ENCODE peak calls at places on chromosomes 5 and 9, in six cellular contexts. I, O, X, W, G and U are unnamed samples.

GRCh38 chr9:96486351-96487029 is 36.5 kb downstream of the HABP4 start:
- DNase-seq in I (peak; percentile 93), O (peak; percentile 45), X (peak; percentile 81), W (no peak), G (no peak), U (no peak)

GRCh38 chr5:36367524-36367923 is 65.8 kb upstream of the RANBP3L start:
- DNase-seq in I (peak; percentile 61), O (no peak), X (peak; percentile 50), W (no peak), G (no peak), U (no peak)

GRCh38 chr5:154481584-154482381 is 3.8 kb upstream of the HAND1 start:
- DNase-seq in I (no peak), O (no peak), X (no peak), W (no peak), G (no peak), U (no peak)

GRCh38 chr5:41161271-41161670 is 52.1 kb downstream of the C6 start:
- DNase-seq in I (peak; percentile 51), O (peak; percentile 41), X (no peak), W (no peak), G (no peak), U (no peak)

GRCh38 chr9:110016340-110016739 is 191.6 kb downstream of the C9orf152 start:
- DNase-seq in I (peak; percentile 45), O (peak; percentile 41), X (peak; percentile 57), W (no peak), G (no peak), U (no peak)

GRCh38 chr5:101935086-101935485 is 361.0 kb downstream of the SLCO4C1 start:
- DNase-seq in I (no peak), O (no peak), X (no peak), W (no peak), G (no peak), U (no peak)

GRCh38 chr9:74824654-74825053 is 63.1 kb downstream of the TRPM6 start:
- DNase-seq in I (peak; percentile 51), O (no peak), X (peak; percentile 88), W (no peak), G (no peak), U (no peak)

GRCh38 chr5:175351126-175351525 is 92.9 kb downstream of the DRD1 start:
- DNase-seq in I (no peak), O (no peak), X (no peak), W (no peak), G (no peak), U (no peak)

GRCh38 chr9:105452185-105452584 is 4.4 kb downstream of the FSD1L start:
- DNase-seq in I (no peak), O (no peak), X (no peak), W (no peak), G (no peak), U (no peak)

GRCh38 chr5:53726121-53726520 is 165.7 kb downstream of the NDUFS4 start:
- DNase-seq in I (no peak), O (no peak), X (no peak), W (no peak), G (no peak), U (no peak)

GRCh38 chr9:26034776-26035175 is 356.5 kb upstream of the TUSC1 start:
- DNase-seq in I (peak; percentile 17), O (no peak), X (peak; percentile 2), W (no peak), G (no peak), U (no peak)

GRCh38 chr5:135511858-135512257 is 23.9 kb downstream of the NEUROG1 start:
- DNase-seq in I (no peak), O (no peak), X (no peak), W (no peak), G (no peak), U (no peak)

GRCh38 chr5:82018462-82018861 is 46.6 kb downstream of the ATG10 start:
- DNase-seq in I (peak; percentile 15), O (no peak), X (peak; percentile 28), W (no peak), G (peak; percentile 31), U (no peak)

GRCh38 chr5:89458330-89458656 is 575.3 kb upstream of the MEF2C start:
- DNase-seq in I (no peak), O (no peak), X (no peak), W (no peak), G (no peak), U (no peak)

GRCh38 chr5:177575488-177575887 is 16.5 kb upstream of the TMED9 start:
- DNase-seq in I (no peak), O (no peak), X (no peak), W (no peak), G (no peak), U (no peak)

GRCh38 chr5:74581988-74582365 is 58.6 kb downstream of the ENC1 start:
- DNase-seq in I (no peak), O (no peak), X (no peak), W (no peak), G (no peak), U (no peak)

GRCh38 chr5:135662683-135663082 is 83.9 kb upstream of the CXCL14 start:
- DNase-seq in I (no peak), O (no peak), X (no peak), W (no peak), G (peak; percentile 9), U (no peak)

GRCh38 chr9:106717686-106718085 is 145.3 kb upstream of the ZNF462 start:
- DNase-seq in I (peak; percentile 77), O (peak; percentile 41), X (peak; percentile 81), W (no peak), G (no peak), U (no peak)

GRCh38 chr9:36924071-36924470 is 110.0 kb downstream of the PAX5 start:
- DNase-seq in I (peak; percentile 68), O (peak; percentile 15), X (peak; percentile 58), W (no peak), G (no peak), U (no peak)

GRCh38 chr5:9820696-9821449 is 190.7 kb upstream of the TAS2R1 start:
- DNase-seq in I (peak; percentile 37), O (no peak), X (peak; percentile 29), W (no peak), G (no peak), U (no peak)

GRCh38 chr5:78653969-78654368 is 5.4 kb upstream of the LHFPL2 start:
- DNase-seq in I (no peak), O (no peak), X (no peak), W (no peak), G (no peak), U (no peak)

GRCh38 chr9:23731373-23731772 is 94.7 kb downstream of the ELAVL2 start:
- DNase-seq in I (no peak), O (no peak), X (no peak), W (no peak), G (no peak), U (no peak)

GRCh38 chr9:89038354-89039091 is 47.3 kb downstream of the S1PR3 start:
- DNase-seq in I (peak; percentile 86), O (peak; percentile 85), X (peak; percentile 96), W (no peak), G (no peak), U (no peak)

GRCh38 chr5:33491941-33492340 is 51.2 kb downstream of the TARS1 start:
- DNase-seq in I (peak; percentile 30), O (peak; percentile 4), X (no peak), W (no peak), G (no peak), U (no peak)

DNA sequence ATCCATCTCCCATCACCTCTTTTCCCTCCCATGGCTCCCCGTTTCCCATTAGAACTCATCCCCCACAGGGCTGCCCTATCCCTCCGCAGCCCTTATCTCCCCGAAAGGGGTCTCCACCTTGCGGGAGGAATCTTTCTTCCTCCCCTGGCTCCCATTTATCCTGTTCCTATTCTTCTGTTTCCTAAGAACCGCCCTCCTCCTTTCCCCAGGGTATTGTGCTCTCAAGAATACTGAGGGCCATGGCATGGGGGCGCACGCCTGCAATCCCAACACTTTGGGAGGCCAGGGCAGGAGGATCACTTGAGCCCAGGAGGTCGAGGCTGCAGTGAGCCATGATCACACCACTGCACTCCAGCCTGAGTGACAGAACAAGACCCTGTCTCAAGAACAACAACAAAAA is 665 bp downstream of the CD72 start:
- DNase-seq in I (no peak), O (no peak), X (no peak), W (no peak), G (no peak), U (no peak)
- H3K4me3 ChIP-seq in I (peak overlapping the region; percentile 71), O (no peak overlapping the region), X (no peak overlapping the region), W (peak overlapping the region; percentile 44), G (peak overlapping the region; percentile 46), U (peak overlapping the region; percentile 43)

GRCh38 chr5:119285070-119285916 is 70.5 kb upstream of the TNFAIP8 start:
- DNase-seq in I (no peak), O (no peak), X (peak; percentile 44), W (no peak), G (no peak), U (no peak)

GRCh38 chr5:119288364-119289047 is 67.3 kb upstream of the TNFAIP8 start:
- DNase-seq in I (peak; percentile 76), O (no peak), X (no peak), W (no peak), G (no peak), U (no peak)

GRCh38 chr5:119289413-119289812 is 66.4 kb upstream of the TNFAIP8 start:
- DNase-seq in I (no peak), O (no peak), X (no peak), W (no peak), G (no peak), U (no peak)

GRCh38 chr5:119287547-119288073 is 68.2 kb upstream of the TNFAIP8 start:
- DNase-seq in I (peak; percentile 27), O (no peak), X (no peak), W (peak; percentile 60), G (no peak), U (peak; percentile 61)

GRCh38 chr5:119286516-119287488 is 69.0 kb upstream of the TNFAIP8 start:
- DNase-seq in I (no peak), O (no peak), X (no peak), W (no peak), G (no peak), U (no peak)
- H3K4me3 ChIP-seq in I (no peak overlapping the region), O (no peak overlapping the region), X (no peak overlapping the region), W (peak overlapping the region; percentile 14), G (no peak overlapping the region), U (peak overlapping the region; percentile 4)

DNA sequence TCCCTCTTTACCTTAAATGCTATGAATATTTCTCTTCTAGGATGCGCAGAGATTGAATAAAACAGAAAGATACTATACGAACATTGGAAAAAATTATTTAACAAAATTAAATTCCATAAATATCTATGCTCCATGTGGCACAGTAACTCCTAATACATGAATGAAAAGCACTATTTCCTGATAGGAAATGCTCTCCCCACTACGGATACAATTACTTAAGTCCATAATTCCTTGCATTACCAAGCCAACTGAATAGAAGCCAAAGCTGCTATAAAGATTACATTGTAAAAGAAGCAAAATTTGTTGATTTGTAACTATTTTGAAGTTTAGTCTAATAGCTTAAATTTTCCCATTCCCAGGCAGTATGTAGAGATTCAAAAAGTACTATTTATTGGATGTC is 61.9 kb upstream of the SNX2 start:
- DNase-seq in I (no peak), O (no peak), X (peak; percentile 67), W (no peak), G (no peak), U (no peak)
- H3K4me3 ChIP-seq in I (no peak overlapping the region), O (no peak overlapping the region), X (no peak overlapping the region), W (no peak overlapping the region), G (no peak overlapping the region), U (no peak overlapping the region)

DNA sequence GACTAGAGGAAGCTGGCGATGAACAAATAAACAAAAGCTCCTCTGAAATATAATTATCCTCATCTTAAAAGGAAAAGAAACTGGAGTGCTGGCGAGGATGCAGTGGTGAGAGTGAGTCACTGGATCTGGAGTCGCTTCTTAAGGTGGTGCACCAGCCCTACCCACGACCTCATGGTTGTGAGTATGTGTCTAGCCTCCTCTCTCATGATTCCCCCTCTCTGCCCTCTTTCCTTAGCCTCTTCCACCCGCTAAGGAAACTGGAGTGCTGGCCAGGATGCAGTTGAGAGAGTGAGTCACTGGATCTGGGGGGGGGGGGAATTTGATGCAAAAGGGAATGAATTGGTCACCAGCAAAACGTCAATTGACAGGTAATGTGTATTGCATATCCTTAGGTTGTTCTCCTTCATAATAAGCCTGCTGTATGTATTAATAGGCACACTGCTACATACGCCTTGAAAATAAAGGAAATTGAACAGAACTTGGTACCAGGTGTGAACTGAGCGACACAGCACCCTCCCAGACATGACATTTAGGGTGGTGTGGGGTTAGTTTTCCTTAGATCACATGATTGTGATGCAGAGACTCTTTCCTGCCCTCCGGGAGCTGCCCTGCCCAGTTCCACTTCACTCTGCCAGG is 36.3 kb upstream of the EBF1 start:
- DNase-seq in I (peak; percentile 57), O (no peak), X (peak; percentile 41), W (no peak), G (no peak), U (no peak)
- H3K4me3 ChIP-seq in I (no peak overlapping the region), O (no peak overlapping the region), X (no peak overlapping the region), W (no peak overlapping the region), G (no peak overlapping the region), U (no peak overlapping the region)